ENCODE peak calls at places on chromosomes 13 and 19, in four cellular contexts. K is tibial artery; R is BJ; F is T-helper 2 cell treated with Interferon-gamma antibody and Interleukin-4, amounts not matched to agents 5 μg/mL and 100 μg/mL, for 36 hours. A is an unnamed sample.

GRCh38 chr19:53612762-53613526 is 18.9 kb upstream of the DPRX start:
- DNase-seq in R (no peak), K (no peak), F (no peak), A (no peak)

GRCh38 chr13:112193463-112194166 is 126.7 kb downstream of the SOX1 start:
- DNase-seq in K (peak; percentile 40), R (no peak), F (no peak), A (no peak)

GRCh38 chr19:18846862-18847515 is 15.2 kb downstream of the UPF1 start:
- DNase-seq in F (peak; percentile 51), R (no peak), K (peak; percentile 87), A (peak; percentile 40)

GRCh38 chr19:3034194-3034844 is 5.2 kb upstream of the TLE2 start:
- DNase-seq in R (no peak), K (no peak), F (no peak), A (no peak)

GRCh38 chr13:114145722-114146121 is 13.3 kb upstream of the RASA3 start:
- DNase-seq in K (peak; percentile 32), F (no peak), R (no peak), A (no peak)

GRCh38 chr13:113239986-113240385 is 30.6 kb downstream of the CUL4A start:
- DNase-seq in K (no peak), R (no peak), F (no peak), A (no peak)

GRCh38 chr19:30566681-30567420 is 194.7 kb downstream of the ZNF536 start:
- DNase-seq in K (peak; percentile 52), R (no peak), F (no peak), A (no peak)

GRCh38 chr19:16319466-16319865 is 5.2 kb upstream of the KLF2 start:
- DNase-seq in K (no peak), F (no peak), R (no peak), A (no peak)

GRCh38 chr13:45718063-45718462 is 15.9 kb downstream of the CBY2 start:
- DNase-seq in F (no peak), R (no peak), K (no peak), A (no peak)

GRCh38 chr13:109481046-109481445 is 305.3 kb downstream of the IRS2 start:
- DNase-seq in R (no peak), F (no peak), K (no peak), A (no peak)